ENCODE peak calls at places on chromosome 18, in nine cellular contexts. D, N, X, Z, T, O, B, K and S are unnamed samples.

GRCh38 chr18:37935086-37935485 is 369.5 kb upstream of the CELF4 start:
- DNase-seq in N (no peak), T (no peak), B (no peak), X (no peak), D (no peak), K (no peak), Z (no peak), O (no peak), S (no peak)

GRCh38 chr18:35163736-35164532 is 76.9 kb upstream of the ZNF397 start:
- DNase-seq in B (no peak), X (no peak), D (no peak), T (no peak), K (no peak), N (no peak), Z (no peak), O (no peak), S (no peak)

GRCh38 chr18:51890762-51891161 is 449.2 kb upstream of the DCC start:
- DNase-seq in T (peak), D (peak), Z (peak), K (no peak), N (no peak), B (peak), X (peak), O (peak), S (no peak)

GRCh38 chr18:62781262-62781661 is 65.9 kb downstream of the PHLPP1 start:
- DNase-seq in Z (no peak), N (no peak), D (no peak), B (peak), T (no peak), K (no peak), X (no peak), O (no peak), S (no peak)

GRCh38 chr18:25038261-25038660 is 313.7 kb downstream of the ZNF521 start:
- DNase-seq in X (peak), B (no peak), N (no peak), D (no peak), Z (no peak), O (no peak), T (no peak), K (no peak), S (no peak)

GRCh38 chr18:2406544-2406943 is 164.8 kb downstream of the METTL4 start:
- DNase-seq in O (peak), K (no peak), T (peak), B (no peak), D (no peak), X (no peak), Z (no peak), N (no peak), S (no peak)

GRCh38 chr18:65786400-65786948 is 35.7 kb downstream of the CDH7 start:
- DNase-seq in D (no peak), K (no peak), T (no peak), X (no peak), B (no peak), O (no peak), Z (no peak), N (no peak), S (no peak)

GRCh38 chr18:33600846-33601245 is 22.8 kb downstream of the ASXL3 start:
- DNase-seq in T (no peak), O (no peak), X (no peak), Z (no peak), D (no peak), K (no peak), B (no peak), N (no peak), S (no peak)

GRCh38 chr18:50158866-50159653 is 35.9 kb downstream of the MYO5B start:
- DNase-seq in B (no peak), Z (no peak), X (peak), K (no peak), N (no peak), D (peak), O (no peak), T (no peak), S (no peak)

GRCh38 chr18:50662177-50662576 is 102.3 kb downstream of the MAPK4 start:
- DNase-seq in K (no peak), B (no peak), N (no peak), X (peak), T (no peak), D (no peak), O (no peak), Z (no peak), S (peak)

GRCh38 chr18:45802814-45803492 is 22.5 kb upstream of the SIGLEC15 start:
- DNase-seq in D (no peak), B (peak), Z (no peak), T (peak), K (no peak), X (no peak), N (no peak), O (peak), S (no peak)

GRCh38 chr18:12770469-12771219 is 67.8 kb downstream of the PSMG2 start:
- DNase-seq in K (no peak), Z (no peak), O (no peak), N (peak), B (no peak), X (no peak), D (no peak), T (no peak), S (no peak)

GRCh38 chr18:79904357-79905147 is 46.9 kb downstream of the SLC66A2 start:
- DNase-seq in T (no peak), D (no peak), O (no peak), K (no peak), X (no peak), N (peak), B (no peak), Z (no peak), S (no peak)

GRCh38 chr18:11986061-11986460 is 4.8 kb downstream of the IMPA2 start:
- DNase-seq in Z (no peak), T (no peak), X (no peak), K (no peak), O (no peak), B (no peak), N (no peak), D (no peak), S (no peak)

GRCh38 chr18:37494406-37494805 is 71.2 kb downstream of the CELF4 start:
- DNase-seq in N (no peak), K (no peak), O (no peak), D (no peak), B (no peak), Z (no peak), T (no peak), X (no peak), S (no peak)

GRCh38 chr18:63974991-63975390 is 5.1 kb downstream of the SERPINB8 start:
- DNase-seq in X (no peak), N (no peak), K (no peak), T (peak), O (no peak), B (peak), Z (no peak), D (peak), S (peak)

GRCh38 chr18:62574776-62575175 is 52.0 kb downstream of the ZCCHC2 start:
- DNase-seq in Z (no peak), K (no peak), X (no peak), D (no peak), N (no peak), O (no peak), B (no peak), T (no peak), S (no peak)

GRCh38 chr18:34870916-34871315 is 160.8 kb downstream of the DTNA start:
- DNase-seq in T (no peak), B (no peak), X (no peak), K (no peak), O (no peak), D (no peak), N (no peak), Z (no peak), S (no peak)